ENCODE peak calls at places on chromosomes 2 and 18, in six cellular contexts. C is nucleus accumbens, G is amygdala, A is LoVo, N is frontal cortex, P is G401. U is an unnamed sample.

GRCh38 chr2:160737247-160737646 is 243.6 kb upstream of the RBMS1 start:
- DNase-seq in C (no peak), G (no peak), A (no peak), N (no peak), P (no peak), U (no peak)

GRCh38 chr2:109188924-109189323 is 59.9 kb downstream of the SH3RF3 start:
- DNase-seq in C (no peak), G (no peak), A (no peak), N (no peak), P (no peak), U (no peak)

GRCh38 chr2:43129676-43130547 is 96.5 kb downstream of the ZFP36L2 start:
- DNase-seq in C (no peak), G (peak), A (no peak), N (no peak), P (no peak), U (no peak)

GRCh38 chr2:84458436-84459027 is 548 bp downstream of the SUCLG1 start:
- DNase-seq in C (no peak), G (no peak), A (no peak), N (no peak), P (peak), U (no peak)

GRCh38 chr2:181438298-181438697 is 18.9 kb upstream of the ITGA4 start:
- DNase-seq in C (no peak), G (no peak), A (no peak), N (no peak), P (no peak), U (no peak)

GRCh38 chr2:71950256-71951066 is 197.2 kb downstream of the CYP26B1 start:
- DNase-seq in C (no peak), G (no peak), A (no peak), N (no peak), P (peak), U (no peak)

GRCh38 chr2:210421916-210422315 is 54.6 kb downstream of the LANCL1 start:
- DNase-seq in C (no peak), G (no peak), A (no peak), N (no peak), P (no peak), U (no peak)

GRCh38 chr2:95053543-95053942 is 28.0 kb downstream of the MAL start:
- DNase-seq in C (no peak), G (no peak), A (peak), N (no peak), P (no peak), U (no peak)

GRCh38 chr2:158191076-158191566 is 89.4 kb downstream of the UPP2 start:
- DNase-seq in C (no peak), G (no peak), A (peak), N (no peak), P (no peak), U (no peak)

GRCh38 chr2:60456115-60456770 is 97.2 kb downstream of the BCL11A start:
- DNase-seq in C (no peak), G (no peak), A (no peak), N (no peak), P (no peak), U (no peak)

GRCh38 chr18:36511791-36512352 is 214.4 kb downstream of the FHOD3 start:
- DNase-seq in C (no peak), G (no peak), A (peak), N (no peak), P (no peak), U (no peak)

GRCh38 chr2:109324859-109325258 is 195.9 kb downstream of the SH3RF3 start:
- DNase-seq in C (no peak), G (no peak), A (no peak), N (no peak), P (no peak), U (no peak)

GRCh38 chr2:28956415-28956826 is 24.7 kb upstream of the TOGARAM2 start:
- DNase-seq in C (no peak), G (no peak), A (no peak), N (no peak), P (peak), U (no peak)

GRCh38 chr2:231613655-231614558 is 21.2 kb downstream of the TEX44 start:
- DNase-seq in C (peak), G (peak), A (peak), N (peak), P (peak), U (no peak)

GRCh38 chr2:108271691-108272253 is 16.9 kb upstream of the SULT1C2 start:
- DNase-seq in C (no peak), G (no peak), A (peak), N (no peak), P (no peak), U (no peak)

GRCh38 chr2:190948671-190949070 is 65.3 kb downstream of the STAT1 start:
- DNase-seq in C (no peak), G (no peak), A (peak), N (no peak), P (no peak), U (no peak)

GRCh38 chr2:219304223-219304622 is 5.0 kb downstream of the PTPRN start:
- DNase-seq in C (no peak), G (no peak), A (no peak), N (no peak), P (no peak), U (no peak)

GRCh38 chr18:79465392-79465991 is 69.8 kb downstream of the NFATC1 start:
- DNase-seq in C (no peak), G (no peak), A (no peak), N (peak), P (no peak), U (no peak)

GRCh38 chr2:197673606-197674005 is 1.8 kb downstream of the RFTN2 start:
- DNase-seq in C (no peak), G (no peak), A (no peak), N (no peak), P (no peak), U (no peak)

GRCh38 chr2:191206613-191207471 is 38.4 kb upstream of the MYO1B start:
- DNase-seq in C (no peak), G (no peak), A (no peak), N (no peak), P (no peak), U (no peak)

GRCh38 chr2:103977681-103978080 is 876.2 kb upstream of the POU3F3 start:
- DNase-seq in C (no peak), G (no peak), A (no peak), N (no peak), P (no peak), U (no peak)

GRCh38 chr2:237550057-237550415 is 16.3 kb upstream of the PRLH start:
- DNase-seq in C (no peak), G (no peak), A (no peak), N (no peak), P (no peak), U (no peak)

U was measured in D721Med.